ENCODE peak calls at places on chromosomes 5 and 9, in nine cellular contexts. J is MCF 10A, I is lung, U is endodermal cell, W is progenitor cell of endocrine pancreas, X is WTC11, H is mesothelial cell of epicardium, G is GM12878, C is upper lobe of right lung. B is an unnamed sample.

GRCh38 chr5:119022017-119022745 is 33.8 kb upstream of the DTWD2 start:
- DNase-seq in U (no peak), C (no peak), J (peak; percentile 57), I (no peak), H (no peak), X (no peak), W (no peak), G (no peak), B (no peak)

GRCh38 chr5:36373527-36374086 is 71.9 kb upstream of the RANBP3L start:
- DNase-seq in X (no peak), C (peak; percentile 66), J (peak; percentile 99), H (no peak), I (peak; percentile 72), G (no peak), U (no peak), W (no peak), B (no peak)

GRCh38 chr9:129597355-129598088 is 23.4 kb downstream of the C9orf50 start:
- DNase-seq in J (no peak), X (peak; percentile 74), U (peak; percentile 88), H (peak; percentile 56), W (peak; percentile 50), C (peak; percentile 92), G (no peak), I (peak; percentile 63), B (no peak)

GRCh38 chr5:52469420-52469819 is 318.3 kb upstream of the ITGA1 start:
- DNase-seq in G (no peak), U (no peak), H (no peak), C (no peak), J (no peak), I (no peak), X (no peak), W (no peak), B (no peak)

GRCh38 chr5:169354263-169354662 is 53.3 kb upstream of the SLIT3 start:
- DNase-seq in J (peak; percentile 43), X (no peak), I (no peak), H (no peak), W (no peak), U (no peak), C (no peak), G (no peak), B (no peak)

GRCh38 chr5:25006734-25007133 is 362.0 kb upstream of the CDH10 start:
- DNase-seq in W (no peak), X (no peak), I (no peak), G (no peak), C (no peak), J (peak; percentile 70), H (no peak), U (no peak), B (no peak)

GRCh38 chr5:132976852-132977251 is 13.4 kb upstream of the AFF4 start:
- DNase-seq in C (no peak), I (no peak), W (no peak), U (peak; percentile 23), X (no peak), J (no peak), G (no peak), H (no peak), B (no peak)

GRCh38 chr5:168592014-168592368 is 12.8 kb upstream of the PANK3 start:
- DNase-seq in I (no peak), W (no peak), H (no peak), U (peak; percentile 13), X (no peak), G (no peak), J (peak; percentile 59), C (peak; percentile 65), B (no peak)

GRCh38 chr5:73918791-73919221 is 292.8 kb downstream of the ARHGEF28 start:
- DNase-seq in H (no peak), C (no peak), J (no peak), U (no peak), G (no peak), I (no peak), X (no peak), W (no peak), B (no peak)

GRCh38 chr5:154285661-154286408 is 95.3 kb downstream of the GALNT10 start:
- DNase-seq in J (peak; percentile 47), I (no peak), U (peak; percentile 53), G (no peak), C (no peak), H (no peak), W (no peak), X (no peak), B (no peak)

GRCh38 chr5:76819851-76820280 is 1.0 kb downstream of the F2RL1 start:
- DNase-seq in H (no peak), X (peak; percentile 26), J (no peak), C (peak; percentile 66), G (no peak), I (no peak), W (no peak), U (peak; percentile 79), B (no peak)

GRCh38 chr9:115229496-115229895 is 111.5 kb upstream of the TNC start:
- DNase-seq in G (no peak), W (no peak), C (no peak), I (no peak), H (no peak), J (no peak), U (no peak), X (no peak), B (no peak)

GRCh38 chr9:14320272-14321245 is 6.6 kb upstream of the NFIB start:
- DNase-seq in H (no peak), C (no peak), W (no peak), G (no peak), I (no peak), J (peak; percentile 84), X (no peak), U (no peak), B (no peak)

GRCh38 chr9:35051069-35051967 is 21.1 kb downstream of the VCP start:
- DNase-seq in G (no peak), H (no peak), W (peak; percentile 30), X (peak; percentile 71), C (no peak), I (peak; percentile 43), J (peak; percentile 72), U (peak; percentile 88), B (no peak)

GRCh38 chr5:144794922-144795321 is 624.2 kb downstream of the KCTD16 start:
- DNase-seq in X (no peak), J (no peak), I (no peak), H (no peak), U (no peak), G (no peak), C (no peak), W (no peak), B (no peak)

GRCh38 chr9:77161966-77162365 is 15.4 kb upstream of the VPS13A start:
- DNase-seq in X (no peak), G (no peak), J (peak; percentile 29), W (no peak), U (no peak), C (no peak), I (no peak), H (no peak), B (no peak)

GRCh38 chr5:143118222-143118621 is 285.3 kb downstream of the NR3C1 start:
- DNase-seq in W (no peak), J (no peak), U (no peak), G (no peak), C (no peak), X (no peak), H (no peak), I (no peak), B (no peak)
- TF ChIP-seq CTCF in W (no peak), J (no peak), U (peak; percentile 45), G (no peak), C (no peak), X (no peak), H (no peak), I (no peak), B (peak; percentile 17)

GRCh38 chr5:142873831-142874230 is 103.7 kb downstream of the ARHGAP26 start:
- DNase-seq in J (no peak), W (no peak), I (no peak), C (no peak), G (no peak), X (no peak), H (no peak), U (no peak), B (no peak)
- TF ChIP-seq CTCF in J (no peak), W (no peak), I (no peak), C (no peak), G (no peak), X (no peak), H (no peak), U (peak; percentile 48), B (no peak)

GRCh38 chr5:7473668-7474215 is 77.8 kb downstream of the ADCY2 start:
- DNase-seq in W (no peak), G (no peak), U (peak; percentile 85), H (no peak), J (no peak), X (no peak), C (no peak), I (no peak), B (no peak)

GRCh38 chr5:7474821-7475403 is 79.0 kb downstream of the ADCY2 start:
- DNase-seq in X (peak; percentile 36), U (peak; percentile 68), H (no peak), G (no peak), C (no peak), J (no peak), I (no peak), W (no peak), B (no peak)

GRCh38 chr5:7471710-7472109 is 75.8 kb downstream of the ADCY2 start:
- DNase-seq in J (no peak), H (no peak), I (no peak), W (no peak), U (no peak), C (no peak), G (no peak), X (no peak), B (no peak)

GRCh38 chr5:7468742-7469141 is 72.8 kb downstream of the ADCY2 start:
- DNase-seq in J (no peak), H (no peak), U (no peak), C (no peak), X (no peak), W (no peak), I (no peak), G (no peak), B (no peak)

GRCh38 chr5:7473115-7473514 is 77.2 kb downstream of the ADCY2 start:
- DNase-seq in H (no peak), G (no peak), J (no peak), X (no peak), I (no peak), C (no peak), U (no peak), W (no peak), B (no peak)
- TF ChIP-seq CTCF in H (no peak), G (no peak), J (no peak), X (no peak), I (no peak), C (no peak), U (no peak), W (no peak), B (no peak)

DNA sequence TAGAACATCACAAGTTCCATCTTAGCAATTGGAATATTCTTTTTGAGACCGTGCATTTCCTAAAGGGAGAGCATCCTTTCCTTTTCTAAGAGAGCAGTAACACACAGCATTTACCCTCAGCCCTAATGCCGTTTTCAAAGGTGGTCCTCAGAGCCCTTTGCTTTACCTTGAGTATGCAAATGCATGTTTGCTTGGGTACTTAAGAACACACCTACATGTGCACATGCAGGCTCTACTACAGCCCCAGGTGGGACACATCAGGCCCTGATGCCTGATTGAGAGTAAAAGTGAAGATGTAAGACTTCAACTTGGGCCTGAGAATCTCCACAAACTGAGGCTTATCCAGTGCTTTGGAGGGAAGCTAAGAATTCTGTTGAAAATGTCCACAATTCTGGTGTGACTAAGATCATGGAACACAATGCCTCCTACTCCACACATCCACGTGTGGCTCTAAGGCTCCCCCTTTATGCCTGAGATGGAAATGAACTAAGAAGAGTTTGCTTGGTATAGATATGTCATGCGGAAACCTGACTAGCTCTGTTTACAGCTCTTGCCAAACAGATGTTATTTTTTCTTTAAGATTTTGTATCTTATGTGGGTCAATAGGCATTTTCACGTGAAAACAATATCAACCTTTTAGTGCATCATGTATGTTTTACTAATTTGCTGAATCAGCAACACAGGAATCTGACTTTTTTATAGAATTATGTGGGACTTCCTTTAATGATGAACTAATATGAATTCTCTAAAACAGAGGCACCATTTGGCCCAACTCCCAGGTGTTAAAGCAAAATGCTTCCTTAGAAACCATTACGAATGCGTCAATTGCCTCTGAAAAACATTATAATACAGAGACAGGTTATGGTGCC is 48.9 kb upstream of the SLC2A8 start:
- DNase-seq in H (no peak), U (no peak), G (no peak), J (peak; percentile 38), C (no peak), I (no peak), X (no peak), W (no peak), B (peak; percentile 4)
- TF ChIP-seq CTCF in H (no peak), U (peak; percentile 60), G (peak; percentile 45), J (peak; percentile 41), C (no peak), I (no peak), X (no peak), W (peak; percentile 30), B (peak; percentile 46)

B was measured in GM12864.